ENCODE peak calls at places on chromosomes 2 and 18, in ten cellular contexts. X is Calu3; A is AG04450; B is astrocyte of the spinal cord; P is heart right ventricle; T is GM06990; N is foreskin fibroblast; Z is sigmoid colon; K is ascending aorta; E is CD4-positive, alpha-beta T cell. F is an unnamed sample.

GRCh38 chr18:39627936-39628335 is 2062.3 kb upstream of the CELF4 start:
- DNase-seq in T (no peak), X (no peak), E (no peak), A (peak; percentile 55), K (no peak), P (no peak), B (no peak), Z (no peak), N (no peak), F (peak; percentile 77)

GRCh38 chr2:26492749-26493515 is 15.0 kb upstream of the OTOF start:
- DNase-seq in X (no peak), Z (no peak), A (no peak), T (no peak), P (no peak), K (no peak), N (no peak), E (no peak), B (no peak), F (no peak)

GRCh38 chr18:50826027-50826426 is 6.2 kb upstream of the MRO start:
- DNase-seq in N (no peak), X (no peak), T (no peak), E (no peak), P (no peak), Z (no peak), A (no peak), K (no peak), B (no peak), F (no peak)

GRCh38 chr2:39954346-39954745 is 175.3 kb upstream of the THUMPD2 start:
- DNase-seq in A (no peak), T (no peak), K (no peak), N (peak; percentile 70), Z (no peak), E (no peak), P (no peak), B (peak; percentile 58), X (no peak), F (peak; percentile 75)

GRCh38 chr2:110806053-110806452 is 73.7 kb downstream of the ACOXL start:
- DNase-seq in K (no peak), X (no peak), Z (no peak), N (no peak), T (peak; percentile 59), E (no peak), P (no peak), B (no peak), A (no peak), F (no peak)

GRCh38 chr2:178277741-178278197 is 83.5 kb downstream of the OSBPL6 start:
- DNase-seq in N (peak; percentile 34), Z (no peak), T (no peak), X (no peak), B (peak; percentile 45), K (no peak), P (no peak), E (no peak), A (no peak), F (peak; percentile 15)

GRCh38 chr2:160427629-160428424 is 65.8 kb downstream of the RBMS1 start:
- DNase-seq in X (no peak), P (peak; percentile 42), K (no peak), T (peak; percentile 13), N (peak; percentile 85), B (peak; percentile 76), Z (no peak), E (peak; percentile 45), A (no peak), F (peak; percentile 95)

GRCh38 chr18:12638634-12639124 is 19.2 kb downstream of the SPIRE1 start:
- DNase-seq in P (no peak), Z (no peak), B (no peak), T (no peak), N (no peak), E (no peak), X (no peak), A (no peak), K (no peak), F (no peak)

GRCh38 chr2:202171246-202171833 is 67.1 kb downstream of the SUMO1 start:
- DNase-seq in E (no peak), N (peak; percentile 60), A (no peak), P (no peak), Z (no peak), X (no peak), B (peak; percentile 38), K (no peak), T (peak; percentile 15), F (peak; percentile 40)

GRCh38 chr18:29164020-29164706 is 987.2 kb upstream of the CDH2 start:
- DNase-seq in X (no peak), K (no peak), N (peak; percentile 92), A (peak; percentile 77), T (no peak), P (no peak), Z (no peak), B (peak; percentile 95), E (no peak), F (peak; percentile 93)

GRCh38 chr2:33230877-33231276 is 245.6 kb upstream of the RASGRP3 start:
- DNase-seq in P (no peak), Z (no peak), A (no peak), B (no peak), E (no peak), X (no peak), T (no peak), N (no peak), K (no peak), F (no peak)

GRCh38 chr18:49303376-49303775 is 157.1 kb downstream of the DYM start:
- DNase-seq in Z (no peak), P (no peak), T (no peak), A (no peak), K (no peak), X (no peak), B (no peak), N (no peak), E (no peak), F (no peak)

GRCh38 chr2:9178905-9179571 is 27.6 kb upstream of the ASAP2 start:
- DNase-seq in N (peak; percentile 86), X (peak; percentile 67), A (peak; percentile 69), K (peak; percentile 44), T (peak; percentile 28), E (no peak), B (peak; percentile 91), P (peak; percentile 49), Z (peak; percentile 92), F (peak; percentile 92)

GRCh38 chr2:121297217-121297830 is 12.3 kb upstream of the TFCP2L1 start:
- DNase-seq in P (no peak), T (no peak), Z (no peak), N (peak; percentile 61), E (no peak), K (no peak), X (peak; percentile 62), B (peak; percentile 25), A (no peak), F (peak; percentile 12)

GRCh38 chr18:5175378-5175777 is 21.7 kb downstream of the AKAIN1 start:
- DNase-seq in Z (no peak), E (no peak), P (no peak), K (no peak), B (no peak), A (no peak), T (peak; percentile 5), N (no peak), X (no peak), F (no peak)

DNA sequence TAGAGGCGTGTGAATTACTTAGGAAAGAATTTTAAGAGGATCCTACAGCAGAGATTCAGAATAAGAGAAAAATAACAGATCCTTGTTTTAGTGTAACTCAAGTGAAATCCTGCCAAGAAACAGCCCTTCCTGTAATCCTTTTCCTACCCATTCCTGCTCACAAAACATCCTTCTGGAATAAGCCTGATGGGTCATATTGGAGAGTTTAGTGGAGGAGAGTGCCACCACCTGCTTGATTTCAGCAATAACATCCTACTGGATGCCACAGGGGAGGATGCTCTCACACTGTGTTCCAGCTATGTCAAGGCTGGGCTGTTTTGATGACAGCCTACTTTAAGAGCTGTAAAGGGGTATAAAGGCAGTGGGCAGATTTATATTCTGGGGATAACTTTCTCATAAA is 54.8 kb upstream of the CCDC178 start:
- DNase-seq in B (peak; percentile 64), E (no peak), T (no peak), Z (no peak), K (no peak), P (no peak), A (no peak), X (peak; percentile 28), N (peak; percentile 75), F (peak; percentile 56)
- TF ChIP-seq CTCF in B (peak; percentile 64), E (no peak), T (peak; percentile 54), Z (peak; percentile 17), K (peak; percentile 36), P (no peak), A (peak; percentile 39), X (peak; percentile 26), N (no peak), F (peak; percentile 32)

DNA sequence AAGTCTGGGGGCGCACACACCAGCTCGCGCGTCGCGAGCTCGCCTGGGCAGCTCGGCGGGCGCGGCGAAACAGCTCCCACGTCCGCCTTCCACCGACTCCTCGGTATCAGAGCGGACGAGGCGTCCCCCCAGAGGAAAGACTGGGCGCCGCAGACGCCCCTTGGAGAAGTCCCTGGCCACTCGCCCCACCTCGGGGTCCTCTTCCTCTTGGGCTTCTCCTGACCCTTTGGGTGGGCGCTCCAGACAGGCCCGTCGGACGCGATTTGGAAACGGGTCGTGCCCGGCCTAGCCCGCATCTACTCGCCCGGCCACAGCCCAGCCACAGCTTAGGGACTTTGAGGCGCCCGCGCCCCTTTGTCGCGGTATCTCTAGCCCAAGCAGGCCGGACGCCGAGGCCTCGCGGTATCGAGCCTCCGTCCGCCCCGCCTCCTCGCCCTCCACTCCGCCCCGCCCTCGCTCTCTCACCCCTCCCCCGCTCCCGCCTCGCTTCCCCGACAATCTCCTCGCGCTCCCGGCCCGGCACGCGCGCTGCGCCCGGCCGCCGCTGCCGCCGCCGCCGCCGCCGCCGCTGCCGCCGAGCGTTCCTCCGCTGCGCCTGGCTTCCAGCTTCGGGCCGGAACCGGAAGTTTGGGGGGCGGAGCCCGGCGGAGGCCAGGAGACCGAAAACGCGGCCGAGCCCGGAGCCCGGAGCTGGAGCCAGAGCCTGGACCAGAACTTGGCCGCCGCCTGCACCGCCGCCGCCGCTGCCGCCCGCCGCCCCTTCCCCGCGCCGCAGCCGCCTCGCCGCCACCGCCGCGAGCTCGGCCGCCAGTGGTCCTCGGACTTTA is 752 bp upstream of the ACVR2A start:
- DNase-seq in Z (peak; percentile 96), X (peak; percentile 94), N (peak; percentile 96), B (peak; percentile 90), A (peak; percentile 70), P (peak; percentile 92), E (peak; percentile 83), K (peak; percentile 47), T (peak; percentile 88), F (peak; percentile 89)
- TF ChIP-seq CTCF in Z (peak; percentile 39), X (no peak), N (peak; percentile 15), B (peak; percentile 37), A (no peak), P (no peak), E (no peak), K (no peak), T (no peak), F (no peak)

DNA sequence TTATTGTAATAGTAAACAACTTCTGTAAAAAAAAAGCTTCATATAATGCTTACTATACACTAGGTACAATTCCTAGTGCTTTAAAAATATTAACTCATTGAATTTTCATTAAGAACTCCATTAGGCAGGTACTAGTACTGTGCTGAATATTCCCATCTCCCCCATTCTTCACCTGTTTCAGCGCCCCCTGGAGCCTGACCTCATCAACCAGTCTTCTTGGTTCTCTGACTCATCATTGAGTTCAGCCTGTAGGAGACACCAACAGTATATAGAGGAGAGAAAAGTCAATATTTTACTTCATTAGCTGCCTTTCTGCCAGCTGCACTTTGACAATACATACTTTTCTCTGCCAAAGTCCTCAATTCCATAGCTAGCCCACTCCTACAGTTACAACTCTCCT is 1009.9 kb upstream of the KLHL29 start:
- DNase-seq in Z (no peak), T (no peak), P (no peak), B (no peak), K (no peak), X (peak; percentile 12), N (no peak), A (no peak), E (no peak), F (no peak)
- TF ChIP-seq CTCF in Z (no peak), T (no peak), P (no peak), B (no peak), K (no peak), X (no peak), N (no peak), A (no peak), E (no peak), F (no peak)

GRCh38 chr2:54329482-54330225 is 73.6 kb upstream of the TSPYL6 start:
- DNase-seq in B (peak; percentile 13), X (no peak), T (no peak), N (no peak), A (no peak), E (no peak), K (no peak), Z (no peak), P (peak; percentile 65), F (no peak)
- TF ChIP-seq CTCF in B (no peak), X (no peak), T (no peak), N (no peak), A (no peak), E (no peak), K (no peak), Z (no peak), P (no peak), F (no peak)